ENCODE peak calls at places on chromosomes 12 and 14, in ten cellular contexts. One of them, this sample, is unnamed.

GRCh38 chr14:104801284-104802119 is 601 bp downstream of the ZBTB42 start:
- DNase-seq in sigmoid colon: no peak
- DNase-seq in HepG2: no peak
- DNase-seq in ovary: no peak
- DNase-seq in stomach: peak; percentile 60
- DNase-seq in lower leg skin: no peak
- DNase-seq in K562: peak; percentile 33
- DNase-seq in GM12891: no peak
- DNase-seq in heart left ventricle: no peak
- DNase-seq in IMR-90: no peak
- DNase-seq in this sample: no peak

GRCh38 chr12:89069431-89069830 is 282.9 kb downstream of the DUSP6 start:
- DNase-seq in GM12891: no peak
- DNase-seq in sigmoid colon: no peak
- DNase-seq in HepG2: no peak
- DNase-seq in ovary: no peak
- DNase-seq in lower leg skin: no peak
- DNase-seq in IMR-90: peak; percentile 69
- DNase-seq in stomach: no peak
- DNase-seq in heart left ventricle: no peak
- DNase-seq in K562: no peak
- DNase-seq in this sample: no peak

GRCh38 chr12:77010637-77011548 is 54.5 kb downstream of the E2F7 start:
- DNase-seq in IMR-90: peak; percentile 89
- DNase-seq in heart left ventricle: peak; percentile 67
- DNase-seq in lower leg skin: peak; percentile 60
- DNase-seq in sigmoid colon: peak; percentile 86
- DNase-seq in stomach: peak; percentile 75
- DNase-seq in HepG2: peak; percentile 49
- DNase-seq in ovary: peak; percentile 73
- DNase-seq in GM12891: peak; percentile 49
- DNase-seq in K562: peak; percentile 81
- DNase-seq in this sample: peak; percentile 87

GRCh38 chr14:81275305-81275950 is 54.7 kb upstream of the GTF2A1 start:
- DNase-seq in ovary: no peak
- DNase-seq in heart left ventricle: no peak
- DNase-seq in lower leg skin: no peak
- DNase-seq in stomach: no peak
- DNase-seq in K562: no peak
- DNase-seq in HepG2: no peak
- DNase-seq in sigmoid colon: no peak
- DNase-seq in IMR-90: no peak
- DNase-seq in GM12891: no peak
- DNase-seq in this sample: no peak

GRCh38 chr14:43706901-43707300 is 800.2 kb downstream of the FSCB start:
- DNase-seq in lower leg skin: no peak
- DNase-seq in IMR-90: peak; percentile 45
- DNase-seq in stomach: no peak
- DNase-seq in sigmoid colon: no peak
- DNase-seq in ovary: no peak
- DNase-seq in HepG2: no peak
- DNase-seq in K562: no peak
- DNase-seq in heart left ventricle: no peak
- DNase-seq in GM12891: no peak
- DNase-seq in this sample: no peak

GRCh38 chr12:69653703-69654102 is 43.0 kb upstream of the LRRC10 start:
- DNase-seq in heart left ventricle: no peak
- DNase-seq in K562: no peak
- DNase-seq in GM12891: no peak
- DNase-seq in HepG2: no peak
- DNase-seq in lower leg skin: no peak
- DNase-seq in stomach: no peak
- DNase-seq in ovary: no peak
- DNase-seq in sigmoid colon: no peak
- DNase-seq in IMR-90: peak; percentile 43
- DNase-seq in this sample: no peak

GRCh38 chr14:53391631-53392030 is 238.5 kb upstream of the DDHD1 start:
- DNase-seq in GM12891: no peak
- DNase-seq in HepG2: no peak
- DNase-seq in K562: no peak
- DNase-seq in heart left ventricle: no peak
- DNase-seq in stomach: no peak
- DNase-seq in IMR-90: peak; percentile 90
- DNase-seq in sigmoid colon: no peak
- DNase-seq in lower leg skin: no peak
- DNase-seq in ovary: no peak
- DNase-seq in this sample: no peak

GRCh38 chr14:68395585-68395984 is 397.3 kb downstream of the ZFP36L1 start:
- DNase-seq in heart left ventricle: no peak
- DNase-seq in ovary: peak; percentile 77
- DNase-seq in K562: no peak
- DNase-seq in IMR-90: peak; percentile 76
- DNase-seq in HepG2: no peak
- DNase-seq in sigmoid colon: peak; percentile 84
- DNase-seq in lower leg skin: no peak
- DNase-seq in GM12891: no peak
- DNase-seq in stomach: no peak
- DNase-seq in this sample: no peak

GRCh38 chr12:98471085-98471484 is 44.3 kb upstream of the TMPO start:
- DNase-seq in lower leg skin: no peak
- DNase-seq in stomach: no peak
- DNase-seq in GM12891: no peak
- DNase-seq in heart left ventricle: no peak
- DNase-seq in ovary: peak; percentile 68
- DNase-seq in IMR-90: no peak
- DNase-seq in K562: no peak
- DNase-seq in HepG2: no peak
- DNase-seq in sigmoid colon: no peak
- DNase-seq in this sample: no peak

GRCh38 chr14:97328743-97329142 is 531.6 kb downstream of the VRK1 start:
- DNase-seq in GM12891: no peak
- DNase-seq in stomach: no peak
- DNase-seq in K562: no peak
- DNase-seq in lower leg skin: no peak
- DNase-seq in ovary: no peak
- DNase-seq in sigmoid colon: no peak
- DNase-seq in IMR-90: no peak
- DNase-seq in heart left ventricle: no peak
- DNase-seq in HepG2: no peak
- DNase-seq in this sample: no peak

GRCh38 chr12:48296586-48297396 is 53.9 kb downstream of the ZNF641 start:
- DNase-seq in stomach: peak; percentile 80
- DNase-seq in K562: peak; percentile 94
- DNase-seq in GM12891: peak; percentile 18
- DNase-seq in HepG2: no peak
- DNase-seq in sigmoid colon: peak; percentile 88
- DNase-seq in IMR-90: peak; percentile 55
- DNase-seq in lower leg skin: peak; percentile 59
- DNase-seq in ovary: peak; percentile 79
- DNase-seq in heart left ventricle: peak; percentile 71
- DNase-seq in this sample: peak; percentile 87
- TF ChIP-seq POLR2A in stomach: no peak
- TF ChIP-seq POLR2A in K562: peak; percentile 69
- TF ChIP-seq POLR2A in GM12891: no peak
- TF ChIP-seq POLR2A in HepG2: no peak
- TF ChIP-seq POLR2A in sigmoid colon: no peak
- TF ChIP-seq POLR2A in IMR-90: no peak
- TF ChIP-seq POLR2A in lower leg skin: no peak
- TF ChIP-seq POLR2A in ovary: peak; percentile 37
- TF ChIP-seq POLR2A in heart left ventricle: no peak
- TF ChIP-seq POLR2A in this sample: no peak

GRCh38 chr14:76961631-76962302 is 66.7 kb downstream of the IRF2BPL start:
- DNase-seq in stomach: peak; percentile 77
- DNase-seq in ovary: peak; percentile 86
- DNase-seq in K562: peak; percentile 93
- DNase-seq in sigmoid colon: peak; percentile 94
- DNase-seq in lower leg skin: peak; percentile 83
- DNase-seq in HepG2: peak; percentile 94
- DNase-seq in heart left ventricle: peak; percentile 89
- DNase-seq in IMR-90: peak; percentile 97
- DNase-seq in GM12891: peak; percentile 74
- DNase-seq in this sample: peak; percentile 97
- TF ChIP-seq POLR2A in stomach: no peak
- TF ChIP-seq POLR2A in ovary: no peak
- TF ChIP-seq POLR2A in K562: no peak
- TF ChIP-seq POLR2A in sigmoid colon: no peak
- TF ChIP-seq POLR2A in lower leg skin: no peak
- TF ChIP-seq POLR2A in HepG2: peak; percentile 20
- TF ChIP-seq POLR2A in heart left ventricle: no peak
- TF ChIP-seq POLR2A in IMR-90: no peak
- TF ChIP-seq POLR2A in GM12891: peak; percentile 56
- TF ChIP-seq POLR2A in this sample: no peak

GRCh38 chr12:64610660-64611429 is 550 bp downstream of the RASSF3 start:
- DNase-seq in heart left ventricle: peak; percentile 68
- DNase-seq in sigmoid colon: peak; percentile 81
- DNase-seq in stomach: peak; percentile 69
- DNase-seq in lower leg skin: peak; percentile 34
- DNase-seq in GM12891: peak; percentile 47
- DNase-seq in ovary: peak; percentile 58
- DNase-seq in K562: peak; percentile 80
- DNase-seq in IMR-90: peak; percentile 50
- DNase-seq in HepG2: peak; percentile 44
- DNase-seq in this sample: peak; percentile 97

GRCh38 chr12:64609543-64610091 is 678 bp upstream of the RASSF3 start:
- DNase-seq in stomach: no peak
- DNase-seq in lower leg skin: no peak
- DNase-seq in ovary: no peak
- DNase-seq in sigmoid colon: no peak
- DNase-seq in IMR-90: peak; percentile 20
- DNase-seq in K562: peak; percentile 41
- DNase-seq in HepG2: no peak
- DNase-seq in GM12891: no peak
- DNase-seq in heart left ventricle: no peak
- DNase-seq in this sample: no peak

GRCh38 chr12:64611430-64612286 is 1.4 kb downstream of the RASSF3 start:
- DNase-seq in lower leg skin: peak; percentile 16
- DNase-seq in heart left ventricle: peak; percentile 39
- DNase-seq in stomach: peak; percentile 64
- DNase-seq in sigmoid colon: peak; percentile 80
- DNase-seq in ovary: peak; percentile 45
- DNase-seq in HepG2: no peak
- DNase-seq in IMR-90: peak; percentile 27
- DNase-seq in K562: peak; percentile 61
- DNase-seq in GM12891: no peak
- DNase-seq in this sample: peak; percentile 88

GRCh38 chr12:64608901-64609542 is 1.3 kb upstream of the RASSF3 start:
- DNase-seq in stomach: no peak
- DNase-seq in GM12891: peak; percentile 45
- DNase-seq in IMR-90: peak; percentile 68
- DNase-seq in K562: peak; percentile 83
- DNase-seq in heart left ventricle: no peak
- DNase-seq in lower leg skin: peak; percentile 20
- DNase-seq in HepG2: peak; percentile 58
- DNase-seq in ovary: peak; percentile 34
- DNase-seq in sigmoid colon: no peak
- DNase-seq in this sample: no peak

GRCh38 chr12:64610092-64610659 is at the start of gene RASSF3:
- DNase-seq in heart left ventricle: peak; percentile 85
- DNase-seq in lower leg skin: peak; percentile 44
- DNase-seq in stomach: peak; percentile 82
- DNase-seq in ovary: peak; percentile 68
- DNase-seq in K562: peak; percentile 87
- DNase-seq in IMR-90: peak; percentile 67
- DNase-seq in sigmoid colon: peak; percentile 80
- DNase-seq in GM12891: peak; percentile 48
- DNase-seq in HepG2: peak; percentile 44
- DNase-seq in this sample: peak; percentile 97
- TF ChIP-seq POLR2A in heart left ventricle: no peak
- TF ChIP-seq POLR2A in lower leg skin: no peak
- TF ChIP-seq POLR2A in stomach: no peak
- TF ChIP-seq POLR2A in ovary: peak; percentile 38
- TF ChIP-seq POLR2A in K562: peak; percentile 61
- TF ChIP-seq POLR2A in IMR-90: no peak
- TF ChIP-seq POLR2A in sigmoid colon: no peak
- TF ChIP-seq POLR2A in GM12891: peak; percentile 0
- TF ChIP-seq POLR2A in HepG2: peak; percentile 52
- TF ChIP-seq POLR2A in this sample: no peak

GRCh38 chr14:22551597-22551982 is 37.4 kb downstream of the DAD1 start:
- DNase-seq in heart left ventricle: no peak
- DNase-seq in GM12891: no peak
- DNase-seq in K562: no peak
- DNase-seq in stomach: no peak
- DNase-seq in sigmoid colon: no peak
- DNase-seq in lower leg skin: no peak
- DNase-seq in HepG2: no peak
- DNase-seq in ovary: no peak
- DNase-seq in IMR-90: no peak
- DNase-seq in this sample: no peak

GRCh38 chr14:22554706-22555572 is 34.1 kb downstream of the DAD1 start:
- DNase-seq in HepG2: no peak
- DNase-seq in GM12891: no peak
- DNase-seq in ovary: no peak
- DNase-seq in stomach: no peak
- DNase-seq in heart left ventricle: no peak
- DNase-seq in sigmoid colon: no peak
- DNase-seq in K562: no peak
- DNase-seq in IMR-90: no peak
- DNase-seq in lower leg skin: no peak
- DNase-seq in this sample: no peak

GRCh38 chr14:22552001-22552826 is 36.8 kb downstream of the DAD1 start:
- DNase-seq in IMR-90: no peak
- DNase-seq in sigmoid colon: no peak
- DNase-seq in lower leg skin: no peak
- DNase-seq in HepG2: no peak
- DNase-seq in GM12891: no peak
- DNase-seq in heart left ventricle: no peak
- DNase-seq in K562: no peak
- DNase-seq in stomach: no peak
- DNase-seq in ovary: no peak
- DNase-seq in this sample: no peak

GRCh38 chr14:22553445-22553844 is 35.6 kb downstream of the DAD1 start:
- DNase-seq in K562: no peak
- DNase-seq in stomach: no peak
- DNase-seq in lower leg skin: no peak
- DNase-seq in heart left ventricle: no peak
- DNase-seq in sigmoid colon: no peak
- DNase-seq in IMR-90: no peak
- DNase-seq in GM12891: no peak
- DNase-seq in ovary: no peak
- DNase-seq in HepG2: no peak
- DNase-seq in this sample: no peak

DNA sequence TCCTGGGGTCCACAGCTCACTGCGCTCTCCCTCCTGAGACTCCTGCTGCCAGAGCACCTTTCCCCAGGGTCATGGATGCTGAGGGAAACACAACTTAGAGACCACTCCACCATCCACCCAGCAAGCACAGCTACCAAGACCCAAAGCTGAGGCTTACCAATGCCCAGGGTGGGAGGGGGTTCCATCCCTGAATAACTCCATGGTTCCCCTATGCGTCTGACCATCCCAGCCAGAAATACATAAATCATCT is 36.3 kb downstream of the DAD1 start:
- DNase-seq in sigmoid colon: no peak
- DNase-seq in lower leg skin: no peak
- DNase-seq in K562: no peak
- DNase-seq in GM12891: no peak
- DNase-seq in heart left ventricle: no peak
- DNase-seq in ovary: no peak
- DNase-seq in stomach: no peak
- DNase-seq in IMR-90: no peak
- DNase-seq in HepG2: no peak
- DNase-seq in this sample: no peak
- TF ChIP-seq POLR2A in sigmoid colon: no peak
- TF ChIP-seq POLR2A in lower leg skin: no peak
- TF ChIP-seq POLR2A in K562: no peak
- TF ChIP-seq POLR2A in GM12891: no peak
- TF ChIP-seq POLR2A in heart left ventricle: no peak
- TF ChIP-seq POLR2A in ovary: no peak
- TF ChIP-seq POLR2A in stomach: no peak
- TF ChIP-seq POLR2A in IMR-90: no peak
- TF ChIP-seq POLR2A in HepG2: no peak
- TF ChIP-seq POLR2A in this sample: no peak

GRCh38 chr12:1318327-1319031 is 275.9 kb downstream of the FBXL14 start:
- DNase-seq in K562: no peak
- DNase-seq in GM12891: no peak
- DNase-seq in stomach: peak; percentile 33
- DNase-seq in HepG2: no peak
- DNase-seq in ovary: no peak
- DNase-seq in heart left ventricle: no peak
- DNase-seq in sigmoid colon: no peak
- DNase-seq in lower leg skin: no peak
- DNase-seq in IMR-90: peak; percentile 31
- DNase-seq in this sample: no peak
- TF ChIP-seq POLR2A in K562: no peak
- TF ChIP-seq POLR2A in GM12891: no peak
- TF ChIP-seq POLR2A in stomach: no peak
- TF ChIP-seq POLR2A in HepG2: no peak
- TF ChIP-seq POLR2A in ovary: no peak
- TF ChIP-seq POLR2A in heart left ventricle: no peak
- TF ChIP-seq POLR2A in sigmoid colon: no peak
- TF ChIP-seq POLR2A in lower leg skin: no peak
- TF ChIP-seq POLR2A in IMR-90: no peak
- TF ChIP-seq POLR2A in this sample: no peak

This sample was measured in spleen.